ENCODE peak calls at places on chromosomes 5 and 9, in four cellular contexts. One of them, this sample, is unnamed. For H3K9me3, the result is how much of the 10 kb centered on the place peaks cover.

GRCh38 chr9:114086009-114086408 is 7.9 kb upstream of the AMBP start:
- DNase-seq in lower lobe of right lung: no peak
- DNase-seq in cardiac muscle cell: no peak
- DNase-seq in breast epithelium: no peak
- DNase-seq in this sample: no peak

GRCh38 chr5:125683669-125684068 is 739.5 kb upstream of the GRAMD2B start:
- DNase-seq in breast epithelium: no peak
- DNase-seq in lower lobe of right lung: no peak
- DNase-seq in cardiac muscle cell: no peak
- DNase-seq in this sample: no peak

GRCh38 chr9:14313378-14313940 is 482 bp downstream of the NFIB start:
- DNase-seq in lower lobe of right lung: no peak
- DNase-seq in breast epithelium: no peak
- DNase-seq in cardiac muscle cell: peak
- DNase-seq in this sample: no peak

GRCh38 chr9:100437860-100438805 is 11.2 kb downstream of the MSANTD3 start:
- DNase-seq in lower lobe of right lung: peak
- DNase-seq in cardiac muscle cell: peak
- DNase-seq in breast epithelium: peak
- DNase-seq in this sample: peak

GRCh38 chr5:62268239-62268638 is 37.8 kb upstream of the KIF2A start:
- DNase-seq in cardiac muscle cell: no peak
- DNase-seq in breast epithelium: peak
- DNase-seq in lower lobe of right lung: no peak
- DNase-seq in this sample: no peak

GRCh38 chr9:36623280-36623679 is 50.6 kb downstream of the MELK start:
- DNase-seq in lower lobe of right lung: no peak
- DNase-seq in cardiac muscle cell: no peak
- DNase-seq in breast epithelium: no peak
- DNase-seq in this sample: no peak

GRCh38 chr9:100714372-100715099 is 136.7 kb downstream of the CAVIN4 start:
- DNase-seq in cardiac muscle cell: peak
- DNase-seq in lower lobe of right lung: no peak
- DNase-seq in breast epithelium: peak
- DNase-seq in this sample: peak

GRCh38 chr5:13662646-13663045 is 281.8 kb downstream of the DNAH5 start:
- DNase-seq in breast epithelium: no peak
- DNase-seq in lower lobe of right lung: no peak
- DNase-seq in cardiac muscle cell: no peak
- DNase-seq in this sample: no peak

GRCh38 chr9:133437753-133438531 is 15.8 kb downstream of the ADAMTS13 start:
- DNase-seq in cardiac muscle cell: no peak
- DNase-seq in lower lobe of right lung: no peak
- DNase-seq in breast epithelium: no peak
- DNase-seq in this sample: no peak

GRCh38 chr9:137812356-137813023 is 65.1 kb upstream of the CACNA1B start:
- DNase-seq in breast epithelium: no peak
- DNase-seq in cardiac muscle cell: no peak
- DNase-seq in lower lobe of right lung: no peak
- DNase-seq in this sample: no peak

GRCh38 chr9:109506097-109506712 is 8.1 kb upstream of the PTPN3 start:
- DNase-seq in cardiac muscle cell: no peak
- DNase-seq in lower lobe of right lung: no peak
- DNase-seq in breast epithelium: peak
- DNase-seq in this sample: no peak

GRCh38 chr5:65247594-65247993 is 234.1 kb downstream of the ADAMTS6 start:
- DNase-seq in cardiac muscle cell: no peak
- DNase-seq in breast epithelium: no peak
- DNase-seq in lower lobe of right lung: no peak
- DNase-seq in this sample: no peak

GRCh38 chr9:6660512-6660911 is 15.0 kb upstream of the GLDC start:
- DNase-seq in cardiac muscle cell: no peak
- DNase-seq in lower lobe of right lung: no peak
- DNase-seq in breast epithelium: no peak
- DNase-seq in this sample: peak

GRCh38 chr5:157602505-157602904 is 26.9 kb upstream of the ADAM19 start:
- DNase-seq in breast epithelium: no peak
- DNase-seq in lower lobe of right lung: no peak
- DNase-seq in cardiac muscle cell: no peak
- DNase-seq in this sample: no peak

GRCh38 chr5:83375049-83375710 is 96.4 kb upstream of the VCAN start:
- DNase-seq in cardiac muscle cell: no peak
- DNase-seq in lower lobe of right lung: no peak
- DNase-seq in breast epithelium: no peak
- DNase-seq in this sample: no peak

GRCh38 chr5:36209664-36210063 is 32.1 kb downstream of the NADK2 start:
- DNase-seq in lower lobe of right lung: no peak
- DNase-seq in breast epithelium: no peak
- DNase-seq in cardiac muscle cell: no peak
- DNase-seq in this sample: no peak

GRCh38 chr9:128863647-128864046 is 18.1 kb downstream of the KYAT1 start:
- DNase-seq in lower lobe of right lung: peak
- DNase-seq in breast epithelium: no peak
- DNase-seq in cardiac muscle cell: peak
- DNase-seq in this sample: peak

GRCh38 chr9:137350696-137351584 is 48.9 kb upstream of the NRARP start:
- DNase-seq in lower lobe of right lung: no peak
- DNase-seq in breast epithelium: no peak
- DNase-seq in cardiac muscle cell: no peak
- DNase-seq in this sample: no peak

GRCh38 chr5:81750308-81751008 is 439 bp downstream of the SSBP2 start:
- DNase-seq in breast epithelium: no peak
- DNase-seq in lower lobe of right lung: no peak
- DNase-seq in cardiac muscle cell: peak
- DNase-seq in this sample: peak

GRCh38 chr5:44933686-44934085 is 124.9 kb downstream of the MRPS30 start:
- DNase-seq in lower lobe of right lung: no peak
- DNase-seq in breast epithelium: no peak
- DNase-seq in cardiac muscle cell: no peak
- DNase-seq in this sample: no peak

GRCh38 chr5:142720561-142721275 is 34.8 kb upstream of the FGF1 start:
- DNase-seq in cardiac muscle cell: no peak
- DNase-seq in breast epithelium: peak
- DNase-seq in lower lobe of right lung: peak
- DNase-seq in this sample: no peak

GRCh38 chr5:142716963-142717362 is 31.1 kb upstream of the FGF1 start:
- DNase-seq in breast epithelium: peak
- DNase-seq in lower lobe of right lung: no peak
- DNase-seq in cardiac muscle cell: peak
- DNase-seq in this sample: peak

GRCh38 chr5:142715291-142715690 is 29.4 kb upstream of the FGF1 start:
- DNase-seq in lower lobe of right lung: no peak
- DNase-seq in cardiac muscle cell: no peak
- DNase-seq in breast epithelium: no peak
- DNase-seq in this sample: no peak

GRCh38 chr5:142719836-142720330 is 34.0 kb upstream of the FGF1 start:
- DNase-seq in breast epithelium: no peak
- DNase-seq in lower lobe of right lung: no peak
- DNase-seq in cardiac muscle cell: no peak
- DNase-seq in this sample: no peak

DNA sequence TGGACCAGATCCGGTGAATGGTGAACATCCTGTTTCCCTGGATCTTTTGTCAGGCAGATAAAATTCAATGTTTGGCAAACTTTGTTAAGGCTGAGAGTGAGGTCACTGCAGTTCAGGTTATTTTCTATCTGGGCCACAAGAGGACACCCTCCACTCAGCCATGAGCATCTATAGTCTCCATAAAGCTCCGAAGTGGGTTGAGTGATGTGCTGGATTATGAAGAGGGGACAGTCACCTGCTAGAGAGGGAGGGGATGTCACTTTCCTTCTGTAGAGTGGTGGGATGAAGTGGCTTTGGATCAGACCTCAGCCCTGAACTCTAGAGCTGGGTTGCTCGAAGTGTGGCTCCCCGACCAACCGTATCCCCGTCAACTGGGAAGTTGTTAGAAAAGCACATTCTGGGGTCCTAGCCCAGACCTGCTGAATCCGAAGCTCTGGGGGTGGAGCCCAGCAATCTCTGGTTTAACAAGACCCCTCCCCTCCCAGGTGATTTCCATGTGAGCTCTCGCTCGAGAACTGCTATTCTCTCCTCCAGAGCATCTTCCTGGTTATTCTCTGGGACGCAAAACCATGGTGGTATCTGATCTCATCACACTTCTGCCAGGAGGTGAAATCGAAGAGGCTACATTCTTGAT is 31.8 kb upstream of the FGF1 start:
- DNase-seq in breast epithelium: no peak
- DNase-seq in lower lobe of right lung: no peak
- DNase-seq in cardiac muscle cell: peak
- DNase-seq in this sample: no peak
- TF ChIP-seq CTCF in breast epithelium: peak
- TF ChIP-seq CTCF in lower lobe of right lung: peak
- TF ChIP-seq CTCF in cardiac muscle cell: peak
- TF ChIP-seq CTCF in this sample: peak

GRCh38 chr5:179237770-179238627 is 107.3 kb downstream of the ADAMTS2 start:
- DNase-seq in lower lobe of right lung: no peak
- DNase-seq in breast epithelium: no peak
- DNase-seq in cardiac muscle cell: no peak
- DNase-seq in this sample: no peak
- H3K9me3 ChIP-seq in lower lobe of right lung: under half
- H3K9me3 ChIP-seq in breast epithelium: under half
- H3K9me3 ChIP-seq in cardiac muscle cell: under half
- H3K9me3 ChIP-seq in this sample: under half

GRCh38 chr9:120612218-120612617 is 32.3 kb upstream of the CDK5RAP2 start:
- DNase-seq in cardiac muscle cell: peak
- DNase-seq in breast epithelium: no peak
- DNase-seq in lower lobe of right lung: no peak
- DNase-seq in this sample: no peak
- TF ChIP-seq CTCF in cardiac muscle cell: no peak
- TF ChIP-seq CTCF in breast epithelium: no peak
- TF ChIP-seq CTCF in lower lobe of right lung: no peak
- TF ChIP-seq CTCF in this sample: no peak

GRCh38 chr5:179387151-179388110 is 42.2 kb upstream of the ADAMTS2 start:
- DNase-seq in lower lobe of right lung: no peak
- DNase-seq in cardiac muscle cell: no peak
- DNase-seq in breast epithelium: no peak
- DNase-seq in this sample: no peak

DNA sequence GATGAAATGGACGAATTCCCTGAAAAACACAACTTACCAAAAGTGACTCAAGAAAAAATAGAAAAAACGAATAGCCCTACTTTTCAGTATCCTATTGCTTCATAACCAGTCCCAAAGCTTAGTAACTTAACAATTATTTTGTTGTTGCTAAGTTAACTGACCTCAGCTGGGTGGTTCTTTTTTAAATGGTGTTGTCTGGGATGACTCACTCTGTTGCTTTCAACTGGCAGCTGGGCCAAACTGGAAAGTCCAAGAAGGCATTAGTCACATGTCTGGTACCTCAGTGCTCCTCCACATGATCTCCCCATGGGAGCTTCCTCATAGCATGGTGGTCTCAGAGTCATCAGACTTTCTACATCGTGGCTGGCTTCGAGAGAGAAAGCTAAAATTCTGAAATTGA is 47.8 kb upstream of the ADAMTS2 start:
- DNase-seq in breast epithelium: no peak
- DNase-seq in cardiac muscle cell: no peak
- DNase-seq in lower lobe of right lung: no peak
- DNase-seq in this sample: no peak
- H3K9me3 ChIP-seq in breast epithelium: under half
- H3K9me3 ChIP-seq in cardiac muscle cell: under half
- H3K9me3 ChIP-seq in lower lobe of right lung: under half
- H3K9me3 ChIP-seq in this sample: under half

This sample was measured in left lung.